ENCODE peak calls at places on chromosome 7, in five cellular contexts. K is heart left ventricle, B is cardiac muscle cell, V is MM.1S, W is pancreas. N is an unnamed sample.

GRCh38 chr7:127766831-127767489 is 115.0 kb downstream of the SND1 start:
- DNase-seq in K (no peak), B (no peak), V (no peak), W (no peak), N (no peak)

GRCh38 chr7:148699772-148700629 is 1.3 kb downstream of the CUL1 start:
- DNase-seq in K (no peak), B (peak; percentile 39), V (peak; percentile 46), W (no peak), N (peak; percentile 24)

GRCh38 chr7:33128631-33128989 is 754 bp upstream of the BBS9 start:
- DNase-seq in K (no peak), B (no peak), V (no peak), W (no peak), N (no peak)

GRCh38 chr7:135200824-135201331 is 10.4 kb downstream of the WDR91 start:
- DNase-seq in K (no peak), B (no peak), V (no peak), W (peak; percentile 63), N (no peak)

GRCh38 chr7:25118048-25118753 is 6.9 kb downstream of the CYCS start:
- DNase-seq in K (no peak), B (no peak), V (no peak), W (no peak), N (no peak)

GRCh38 chr7:37908221-37908788 is 8.3 kb downstream of the SFRP4 start:
- DNase-seq in K (no peak), B (no peak), V (no peak), W (no peak), N (no peak)

GRCh38 chr7:26657139-26657753 is 207.1 kb downstream of the SKAP2 start:
- DNase-seq in K (no peak), B (peak; percentile 27), V (no peak), W (no peak), N (no peak)

GRCh38 chr7:66283003-66283920 is 78.1 kb downstream of the TPST1 start:
- DNase-seq in K (no peak), B (no peak), V (no peak), W (no peak), N (no peak)

GRCh38 chr7:77833136-77833535 is 34.6 kb downstream of the PHTF2 start:
- DNase-seq in K (no peak), B (no peak), V (no peak), W (no peak), N (no peak)

GRCh38 chr7:41699532-41699931 is 3.4 kb downstream of the INHBA start:
- DNase-seq in K (no peak), B (peak; percentile 76), V (no peak), W (no peak), N (no peak)

GRCh38 chr7:120955577-120956149 is 5.1 kb downstream of the ING3 start:
- DNase-seq in K (no peak), B (no peak), V (no peak), W (no peak), N (no peak)

GRCh38 chr7:107609861-107610260 is 29.8 kb downstream of the BCAP29 start:
- DNase-seq in K (no peak), B (no peak), V (no peak), W (no peak), N (no peak)

GRCh38 chr7:129612112-129613015 is 844 bp downstream of the NRF1 start:
- DNase-seq in K (peak; percentile 61), B (peak; percentile 51), V (peak; percentile 59), W (peak; percentile 48), N (peak; percentile 60)

GRCh38 chr7:143519411-143520131 is 41.9 kb downstream of the TAS2R41 start:
- DNase-seq in K (peak; percentile 60), B (no peak), V (no peak), W (no peak), N (no peak)

GRCh38 chr7:92836489-92837213 is at the start of gene CDK6:
- DNase-seq in K (peak; percentile 65), B (peak; percentile 88), V (peak; percentile 73), W (peak; percentile 61), N (peak; percentile 84)

GRCh38 chr7:27515933-27516332 is 146.8 kb downstream of the HIBADH start:
- DNase-seq in K (no peak), B (no peak), V (no peak), W (no peak), N (no peak)

GRCh38 chr7:130901209-130901783 is 167.3 kb upstream of the KLF14 start:
- DNase-seq in K (peak; percentile 89), B (no peak), V (no peak), W (peak; percentile 82), N (no peak)

GRCh38 chr7:108001759-108002725 is 919 bp downstream of the LAMB1 start:
- DNase-seq in K (no peak), B (peak; percentile 22), V (no peak), W (peak; percentile 36), N (no peak)

GRCh38 chr7:41824284-41824683 is 121.4 kb upstream of the INHBA start:
- DNase-seq in K (no peak), B (no peak), V (no peak), W (no peak), N (peak; percentile 13)

GRCh38 chr7:141014091-141014490 is 661 bp downstream of the MRPS33 start:
- DNase-seq in K (no peak), B (no peak), V (no peak), W (no peak), N (no peak)

GRCh38 chr7:139596626-139597025 is 73.1 kb downstream of the CLEC2L start:
- DNase-seq in K (no peak), B (no peak), V (no peak), W (no peak), N (no peak)

GRCh38 chr7:133051066-133051465 is 30.8 kb downstream of the CHCHD3 start:
- DNase-seq in K (no peak), B (peak; percentile 58), V (peak; percentile 18), W (no peak), N (peak; percentile 12)

GRCh38 chr7:4707134-4707651 is 25.1 kb downstream of the FOXK1 start:
- DNase-seq in K (no peak), B (no peak), V (no peak), W (no peak), N (no peak)

GRCh38 chr7:157432541-157432956 is 95.7 kb downstream of the DNAJB6 start:
- DNase-seq in K (no peak), B (no peak), V (no peak), W (no peak), N (no peak)

GRCh38 chr7:85290252-85290651 is 103.4 kb upstream of the SEMA3D start:
- DNase-seq in K (no peak), B (no peak), V (no peak), W (no peak), N (no peak)

GRCh38 chr7:82595176-82595575 is 151.6 kb upstream of the CACNA2D1 start:
- DNase-seq in K (no peak), B (no peak), V (no peak), W (no peak), N (no peak)

GRCh38 chr7:147586526-147586925 is 1004.0 kb upstream of the C7orf33 start:
- DNase-seq in K (no peak), B (no peak), V (no peak), W (no peak), N (no peak)

GRCh38 chr7:39754326-39755120 is 131.2 kb downstream of the RALA start:
- DNase-seq in K (no peak), B (no peak), V (no peak), W (no peak), N (no peak)

GRCh38 chr7:153247926-153248325 is 488.4 kb downstream of the ACTR3B start:
- DNase-seq in K (no peak), B (no peak), V (no peak), W (no peak), N (no peak)

GRCh38 chr7:25216837-25217236 is 11.4 kb downstream of the NPVF start:
- DNase-seq in K (no peak), B (peak; percentile 71), V (peak; percentile 67), W (no peak), N (peak; percentile 59)

GRCh38 chr7:157391036-157391710 is 54.4 kb downstream of the DNAJB6 start:
- DNase-seq in K (no peak), B (no peak), V (no peak), W (no peak), N (no peak)

DNA sequence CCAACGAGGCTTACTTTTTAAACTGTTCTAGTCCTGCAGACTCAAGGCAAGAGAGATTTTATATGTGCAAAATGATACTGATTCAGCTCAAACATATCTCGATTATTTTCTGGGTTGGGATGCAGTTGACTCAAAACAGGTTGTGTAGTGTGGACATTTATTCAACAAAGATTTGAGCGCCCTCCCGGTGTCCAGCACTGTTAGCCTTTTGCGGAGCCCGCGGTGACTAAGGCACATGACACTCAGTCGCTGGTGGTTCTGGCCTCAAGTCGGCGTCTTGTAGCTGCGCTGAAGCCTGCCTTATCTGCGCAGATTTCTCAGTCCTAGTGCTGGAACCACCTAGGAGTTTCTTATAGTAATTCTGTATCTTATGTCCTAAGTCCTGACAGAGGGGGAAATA is 938 bp upstream of the CADPS2 start:
- DNase-seq in K (peak; percentile 73), B (peak; percentile 77), V (peak; percentile 91), W (peak; percentile 68), N (peak; percentile 57)
- H3K4me3 ChIP-seq in K (peak overlapping the region; percentile 82), B (peak overlapping the region; percentile 84), V (peak overlapping the region; percentile 93), W (peak overlapping the region; percentile 78), N (peak overlapping the region; percentile 77)

GRCh38 chr7:101363196-101363733 is 590 bp downstream of the COL26A1 start:
- DNase-seq in K (no peak), B (no peak), V (no peak), W (no peak), N (no peak)
- H3K4me3 ChIP-seq in K (peak overlapping the region; percentile 62), B (peak overlapping the region; percentile 46), V (no peak overlapping the region), W (peak overlapping the region; percentile 57), N (no peak overlapping the region)

DNA sequence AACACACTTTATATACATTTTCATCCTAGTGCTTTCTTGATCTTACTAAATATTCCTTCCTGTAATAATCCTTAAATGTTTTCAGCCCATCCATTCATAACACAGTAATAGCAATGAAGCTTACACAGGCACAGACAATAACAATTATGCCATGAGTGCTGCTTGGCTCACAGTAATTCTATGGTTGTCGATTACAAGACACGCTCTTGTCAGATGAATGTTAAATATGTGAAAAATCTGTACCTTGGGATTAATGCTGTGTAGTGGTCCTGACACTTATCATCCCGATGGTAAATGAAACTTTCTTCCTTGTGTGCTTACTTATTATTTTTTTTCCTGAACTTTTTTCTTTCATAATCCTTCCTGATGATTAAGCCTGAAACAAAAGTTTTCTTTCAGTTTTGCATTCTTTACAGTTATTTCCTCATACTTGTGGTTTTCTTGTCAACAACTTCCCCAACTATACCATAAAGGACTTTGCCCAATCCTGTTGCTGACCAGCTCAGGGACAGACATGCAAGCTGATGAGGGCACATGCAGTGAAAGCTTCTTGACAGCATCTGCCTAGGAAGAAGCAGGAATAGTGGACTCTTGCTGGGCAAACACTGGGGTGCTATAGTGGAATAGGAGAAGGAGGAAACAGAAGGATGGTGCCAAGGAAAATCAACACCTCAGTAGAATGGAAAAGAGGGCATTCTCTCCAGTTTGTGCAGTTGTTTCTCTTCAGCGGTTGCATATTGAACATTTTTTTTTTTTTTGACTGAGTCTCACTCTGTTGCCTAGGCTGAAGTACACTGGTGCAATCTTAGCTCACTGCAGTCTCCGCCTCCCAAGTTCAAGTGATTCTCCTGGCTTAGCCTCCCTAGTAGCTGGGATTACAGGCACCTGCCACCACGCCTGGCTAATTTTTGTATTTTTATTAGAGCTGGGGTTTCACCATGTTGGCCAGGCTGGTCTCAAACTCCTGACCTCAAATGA is 6.7 kb upstream of the MGAM2 start:
- DNase-seq in K (no peak), B (no peak), V (peak; percentile 9), W (no peak), N (no peak)
- H3K4me3 ChIP-seq in K (no peak overlapping the region), B (no peak overlapping the region), V (no peak overlapping the region), W (no peak overlapping the region), N (no peak overlapping the region)

GRCh38 chr7:94656925-94657731 is 1.2 kb upstream of the SGCE start:
- DNase-seq in K (no peak), B (peak; percentile 33), V (peak; percentile 37), W (no peak), N (peak; percentile 68)
- H3K4me3 ChIP-seq in K (peak overlapping the region; percentile 71), B (peak overlapping the region; percentile 51), V (peak overlapping the region; percentile 65), W (no peak overlapping the region), N (peak overlapping the region; percentile 52)

N was measured in GM12865.